ENCODE peak calls at places on chromosomes 13 and 19, in four cellular contexts. One of them, this sample, is unnamed.

GRCh38 chr13:101773062-101773461 is 320.6 kb downstream of the ITGBL1 start:
- DNase-seq in H1: no peak
- DNase-seq in K562: no peak
- DNase-seq in GM12878: no peak
- DNase-seq in this sample: peak; percentile 7

GRCh38 chr13:111792956-111793355 is 274.0 kb upstream of the SOX1 start:
- DNase-seq in K562: no peak
- DNase-seq in H1: peak; percentile 11
- DNase-seq in GM12878: no peak
- DNase-seq in this sample: no peak

GRCh38 chr19:13937479-13938360 is 497 bp downstream of the PODNL1 start:
- DNase-seq in K562: peak; percentile 37
- DNase-seq in GM12878: no peak
- DNase-seq in H1: no peak
- DNase-seq in this sample: peak; percentile 87

GRCh38 chr13:49240017-49240416 is 7.7 kb upstream of the CDADC1 start:
- DNase-seq in GM12878: no peak
- DNase-seq in K562: no peak
- DNase-seq in H1: no peak
- DNase-seq in this sample: no peak

GRCh38 chr13:29754486-29754806 is 96.0 kb downstream of the UBL3 start:
- DNase-seq in K562: no peak
- DNase-seq in H1: peak; percentile 49
- DNase-seq in GM12878: no peak
- DNase-seq in this sample: no peak

GRCh38 chr13:30618186-30618937 is 642 bp downstream of the USPL1 start:
- DNase-seq in H1: no peak
- DNase-seq in K562: no peak
- DNase-seq in GM12878: no peak
- DNase-seq in this sample: no peak

GRCh38 chr13:36700170-36700569 is 26.4 kb downstream of the SERTM1 start:
- DNase-seq in K562: no peak
- DNase-seq in GM12878: no peak
- DNase-seq in H1: no peak
- DNase-seq in this sample: no peak

GRCh38 chr19:5313307-5313706 is 27.3 kb downstream of the PTPRS start:
- DNase-seq in H1: no peak
- DNase-seq in GM12878: no peak
- DNase-seq in K562: no peak
- DNase-seq in this sample: peak; percentile 72

GRCh38 chr13:102724923-102725322 is 30.1 kb upstream of the METTL21C start:
- DNase-seq in H1: no peak
- DNase-seq in GM12878: no peak
- DNase-seq in K562: no peak
- DNase-seq in this sample: peak; percentile 29

GRCh38 chr13:53075356-53076041 is 46.9 kb downstream of the OLFM4 start:
- DNase-seq in H1: no peak
- DNase-seq in GM12878: no peak
- DNase-seq in K562: no peak
- DNase-seq in this sample: no peak

GRCh38 chr19:46859637-46860124 is 1.1 kb upstream of the ARHGAP35 start:
- DNase-seq in K562: peak; percentile 43
- DNase-seq in H1: no peak
- DNase-seq in GM12878: no peak
- DNase-seq in this sample: peak; percentile 58

GRCh38 chr13:107034236-107034635 is 466.3 kb upstream of the ARGLU1 start:
- DNase-seq in GM12878: no peak
- DNase-seq in K562: no peak
- DNase-seq in H1: no peak
- DNase-seq in this sample: no peak

GRCh38 chr13:107031691-107032090 is 463.8 kb upstream of the ARGLU1 start:
- DNase-seq in GM12878: no peak
- DNase-seq in K562: no peak
- DNase-seq in H1: no peak
- DNase-seq in this sample: no peak

GRCh38 chr13:107035186-107035585 is 467.2 kb upstream of the ARGLU1 start:
- DNase-seq in H1: no peak
- DNase-seq in K562: no peak
- DNase-seq in GM12878: no peak
- DNase-seq in this sample: no peak

DNA sequence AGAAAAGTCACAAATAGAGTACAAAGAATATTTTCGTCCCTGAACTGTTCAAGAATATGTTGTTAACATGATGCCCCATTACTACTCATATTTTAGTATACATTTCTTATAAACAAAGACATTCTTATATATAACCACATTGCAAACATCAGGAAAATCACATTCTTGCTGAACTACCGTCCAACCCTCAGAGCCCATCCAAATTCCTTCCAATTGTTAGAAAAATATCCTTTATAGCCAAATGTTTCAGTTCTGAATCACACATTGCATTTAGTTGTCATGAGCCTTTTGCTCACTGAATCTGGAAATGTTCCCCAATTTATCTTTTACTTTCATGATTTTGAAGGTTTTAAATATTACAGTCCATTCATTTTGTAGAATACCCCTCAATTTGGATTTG is 467.8 kb upstream of the ARGLU1 start:
- DNase-seq in K562: no peak
- DNase-seq in GM12878: no peak
- DNase-seq in H1: no peak
- DNase-seq in this sample: no peak
- H3K27ac ChIP-seq in K562: no peak overlapping the region
- H3K27ac ChIP-seq in GM12878: no peak overlapping the region
- H3K27ac ChIP-seq in H1: no peak overlapping the region
- H3K27ac ChIP-seq in this sample: no peak overlapping the region

GRCh38 chr19:49142866-49143335 is 12.3 kb downstream of the HRC start:
- DNase-seq in GM12878: no peak
- DNase-seq in H1: peak; percentile 90
- DNase-seq in K562: peak; percentile 77
- DNase-seq in this sample: peak; percentile 95
- H3K4me3 ChIP-seq in GM12878: no peak overlapping the region
- H3K4me3 ChIP-seq in H1: peak overlapping the region; percentile 73
- H3K4me3 ChIP-seq in K562: peak overlapping the region; percentile 46
- H3K4me3 ChIP-seq in this sample: peak overlapping the region; percentile 81

GRCh38 chr19:15779756-15780476 is 7.5 kb upstream of the OR10H5 start:
- DNase-seq in GM12878: no peak
- DNase-seq in H1: no peak
- DNase-seq in K562: no peak
- DNase-seq in this sample: no peak
- TF ChIP-seq NRF1 in GM12878: no peak
- TF ChIP-seq NRF1 in H1: no peak
- TF ChIP-seq NRF1 in K562: no peak
- TF ChIP-seq NRF1 in this sample: no peak

DNA sequence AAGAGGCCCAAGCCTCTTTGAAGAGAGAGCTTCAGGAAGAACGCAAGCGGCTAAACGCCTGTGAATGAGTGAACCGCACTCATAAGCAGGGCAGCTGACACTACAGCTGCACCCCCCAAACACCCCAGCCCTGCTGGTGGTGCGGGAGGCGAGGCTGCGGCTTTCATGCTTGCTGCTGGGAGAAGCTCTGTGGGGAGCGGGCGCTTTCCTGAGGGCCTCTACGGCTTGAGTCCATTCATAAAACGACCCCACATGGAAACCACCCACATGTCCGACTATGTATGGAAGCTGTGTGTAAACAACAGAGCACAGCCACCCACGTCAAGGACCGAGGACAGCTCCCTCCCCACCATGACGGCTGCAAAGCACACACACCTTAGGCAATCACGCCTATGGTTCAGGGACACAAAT is 5.5 kb downstream of the AP3D1 start:
- DNase-seq in GM12878: no peak
- DNase-seq in K562: no peak
- DNase-seq in H1: no peak
- DNase-seq in this sample: no peak
- H3K27ac ChIP-seq in GM12878: no peak overlapping the region
- H3K27ac ChIP-seq in K562: no peak overlapping the region
- H3K27ac ChIP-seq in H1: no peak overlapping the region
- H3K27ac ChIP-seq in this sample: no peak overlapping the region

GRCh38 chr19:18161691-18162039 is 8.7 kb downstream of the PIK3R2 start:
- DNase-seq in H1: no peak
- DNase-seq in GM12878: no peak
- DNase-seq in K562: no peak
- DNase-seq in this sample: no peak

GRCh38 chr19:18160792-18161690 is 8.1 kb downstream of the PIK3R2 start:
- DNase-seq in GM12878: no peak
- DNase-seq in K562: peak; percentile 95
- DNase-seq in H1: peak; percentile 92
- DNase-seq in this sample: peak; percentile 97

GRCh38 chr19:18159810-18160209 is 6.8 kb downstream of the PIK3R2 start:
- DNase-seq in K562: no peak
- DNase-seq in GM12878: no peak
- DNase-seq in H1: no peak
- DNase-seq in this sample: no peak

GRCh38 chr19:18158471-18158870 is 5.5 kb downstream of the PIK3R2 start:
- DNase-seq in H1: no peak
- DNase-seq in GM12878: no peak
- DNase-seq in K562: no peak
- DNase-seq in this sample: no peak

GRCh38 chr19:18160441-18160791 is 7.5 kb downstream of the PIK3R2 start:
- DNase-seq in H1: no peak
- DNase-seq in K562: no peak
- DNase-seq in GM12878: no peak
- DNase-seq in this sample: no peak
- H3K4me3 ChIP-seq in H1: no peak overlapping the region
- H3K4me3 ChIP-seq in K562: peak overlapping the region; percentile 40
- H3K4me3 ChIP-seq in GM12878: peak overlapping the region; percentile 70
- H3K4me3 ChIP-seq in this sample: no peak overlapping the region

DNA sequence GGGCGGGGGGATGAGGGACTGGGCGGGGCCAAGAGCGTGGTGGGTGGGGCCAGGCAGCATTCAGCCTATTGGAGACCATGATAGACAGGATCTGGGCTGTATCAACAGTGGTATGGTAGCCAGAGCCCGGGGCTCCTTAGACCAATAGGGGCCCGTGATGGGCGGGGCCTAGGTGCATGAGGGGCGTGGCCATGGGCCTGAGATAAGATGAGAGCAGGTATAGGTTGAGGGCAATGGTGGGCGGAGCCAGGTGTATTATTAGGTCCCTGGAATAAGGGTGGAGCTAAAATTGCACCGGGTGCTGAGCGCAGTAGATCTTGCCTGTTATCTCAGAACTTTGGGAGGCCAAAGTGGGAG is 5.3 kb downstream of the ABCA7 start:
- DNase-seq in H1: peak; percentile 85
- DNase-seq in K562: peak; percentile 94
- DNase-seq in GM12878: no peak
- DNase-seq in this sample: peak; percentile 72
- TF ChIP-seq NRF1 in H1: no peak
- TF ChIP-seq NRF1 in K562: peak; percentile 60
- TF ChIP-seq NRF1 in GM12878: no peak
- TF ChIP-seq NRF1 in this sample: no peak

DNA sequence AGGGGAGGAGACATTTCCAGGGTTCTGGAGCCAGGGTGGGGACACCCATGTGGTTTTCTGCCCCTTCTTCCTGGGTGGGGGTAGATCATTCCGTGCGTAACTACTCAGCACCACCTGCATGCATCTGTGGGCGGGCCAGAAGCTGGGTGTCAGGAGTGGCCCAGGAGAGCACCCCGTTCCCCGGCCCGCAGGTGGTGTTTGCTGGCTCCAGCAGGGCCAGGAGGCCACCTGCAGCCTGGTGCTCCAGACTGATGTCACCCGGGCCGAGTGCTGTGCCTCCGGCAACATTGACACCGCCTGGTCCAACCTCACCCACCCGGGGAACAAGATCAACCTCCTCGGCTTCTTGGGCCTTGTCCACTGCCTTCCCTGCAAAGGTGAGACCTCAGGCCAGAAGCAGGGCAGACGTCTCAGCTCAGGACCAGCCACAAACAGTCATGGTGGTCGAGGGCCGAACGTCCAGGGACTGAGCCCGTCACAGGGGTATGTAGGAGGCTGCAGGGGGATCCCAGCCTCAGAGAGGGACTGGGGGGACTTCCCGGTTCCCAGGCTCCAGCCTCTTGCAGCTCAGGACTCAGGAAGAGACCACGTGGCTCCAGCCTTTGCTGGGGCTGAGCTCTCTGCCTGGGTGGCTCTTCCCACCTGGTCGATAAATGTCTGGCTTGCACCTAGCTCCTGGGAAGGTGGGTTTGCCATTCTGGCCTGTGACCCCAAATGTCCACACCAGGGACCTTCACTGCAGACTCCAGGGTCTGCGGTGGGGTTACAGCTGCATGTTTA is 1.6 kb downstream of the FSTL3 start:
- DNase-seq in H1: no peak
- DNase-seq in K562: no peak
- DNase-seq in GM12878: no peak
- DNase-seq in this sample: no peak
- H3K27ac ChIP-seq in H1: no peak overlapping the region
- H3K27ac ChIP-seq in K562: no peak overlapping the region
- H3K27ac ChIP-seq in GM12878: no peak overlapping the region
- H3K27ac ChIP-seq in this sample: peak overlapping the region; percentile 44

DNA sequence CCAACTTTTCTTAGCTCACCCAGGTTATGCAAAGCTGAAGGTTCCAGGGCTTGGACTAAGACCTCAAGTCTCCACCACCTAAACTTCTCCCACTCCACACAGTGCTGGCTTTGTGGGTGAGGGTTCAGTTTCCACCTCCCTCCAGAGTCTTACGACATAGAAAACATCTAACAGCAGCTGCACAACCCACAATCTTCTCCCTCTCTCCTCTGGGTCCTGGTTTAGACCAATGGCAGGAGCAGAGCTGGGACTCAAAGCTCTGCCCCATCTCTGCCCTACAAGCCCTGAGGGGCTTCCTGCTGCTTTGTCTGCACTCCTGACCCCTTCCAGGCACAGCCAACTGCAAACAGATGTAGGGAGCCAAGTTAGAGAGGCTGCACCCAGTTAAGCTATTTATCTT is 16.0 kb downstream of the IRGC start:
- DNase-seq in K562: no peak
- DNase-seq in GM12878: no peak
- DNase-seq in H1: no peak
- DNase-seq in this sample: no peak
- H3K4me3 ChIP-seq in K562: no peak overlapping the region
- H3K4me3 ChIP-seq in GM12878: no peak overlapping the region
- H3K4me3 ChIP-seq in H1: no peak overlapping the region
- H3K4me3 ChIP-seq in this sample: no peak overlapping the region

GRCh38 chr19:49744946-49745381 is 18.1 kb downstream of the TSKS start:
- DNase-seq in H1: no peak
- DNase-seq in GM12878: no peak
- DNase-seq in K562: no peak
- DNase-seq in this sample: no peak

GRCh38 chr19:49749055-49749716 is 13.9 kb downstream of the TSKS start:
- DNase-seq in K562: peak; percentile 35
- DNase-seq in H1: no peak
- DNase-seq in GM12878: no peak
- DNase-seq in this sample: peak; percentile 58

GRCh38 chr19:49741210-49741844 is 21.8 kb downstream of the TSKS start:
- DNase-seq in H1: no peak
- DNase-seq in GM12878: no peak
- DNase-seq in K562: peak; percentile 14
- DNase-seq in this sample: no peak

GRCh38 chr19:49749771-49750170 is 13.3 kb downstream of the TSKS start:
- DNase-seq in H1: no peak
- DNase-seq in K562: no peak
- DNase-seq in GM12878: no peak
- DNase-seq in this sample: no peak

GRCh38 chr19:49746206-49746958 is 16.7 kb downstream of the TSKS start:
- DNase-seq in H1: peak; percentile 97
- DNase-seq in GM12878: no peak
- DNase-seq in K562: peak; percentile 100
- DNase-seq in this sample: peak; percentile 81
- TF ChIP-seq NRF1 in H1: no peak
- TF ChIP-seq NRF1 in GM12878: no peak
- TF ChIP-seq NRF1 in K562: peak; percentile 82
- TF ChIP-seq NRF1 in this sample: no peak